ENCODE peak calls at places on chromosome 7, in ten cellular contexts. One of them, this sample, is unnamed.

GRCh38 chr7:71384094-71384493 is 252.2 kb downstream of the GALNT17 start:
- DNase-seq in cardiac muscle cell: no peak
- DNase-seq in astrocyte of the spinal cord: no peak
- DNase-seq in thoracic aorta: no peak
- DNase-seq in epithelial cell of esophagus: no peak
- DNase-seq in fibroblast of pulmonary artery: no peak
- DNase-seq in mucosa of descending colon: no peak
- DNase-seq in endodermal cell: peak; percentile 34
- DNase-seq in heart left ventricle: peak; percentile 53
- DNase-seq in transverse colon: no peak
- DNase-seq in this sample: no peak

GRCh38 chr7:23685770-23686169 is 5.8 kb downstream of the FAM221A start:
- DNase-seq in cardiac muscle cell: peak; percentile 25
- DNase-seq in astrocyte of the spinal cord: peak; percentile 18
- DNase-seq in thoracic aorta: no peak
- DNase-seq in epithelial cell of esophagus: peak; percentile 5
- DNase-seq in fibroblast of pulmonary artery: peak; percentile 33
- DNase-seq in mucosa of descending colon: no peak
- DNase-seq in endodermal cell: no peak
- DNase-seq in heart left ventricle: no peak
- DNase-seq in transverse colon: no peak
- DNase-seq in this sample: no peak

GRCh38 chr7:84548366-84549085 is 353.9 kb upstream of the SEMA3A start:
- DNase-seq in cardiac muscle cell: peak; percentile 48
- DNase-seq in astrocyte of the spinal cord: peak; percentile 88
- DNase-seq in thoracic aorta: no peak
- DNase-seq in epithelial cell of esophagus: no peak
- DNase-seq in fibroblast of pulmonary artery: peak; percentile 26
- DNase-seq in mucosa of descending colon: no peak
- DNase-seq in endodermal cell: peak; percentile 39
- DNase-seq in heart left ventricle: no peak
- DNase-seq in transverse colon: no peak
- DNase-seq in this sample: no peak

GRCh38 chr7:77434570-77434969 is 18.4 kb upstream of the GSAP start:
- DNase-seq in cardiac muscle cell: peak; percentile 52
- DNase-seq in astrocyte of the spinal cord: peak; percentile 70
- DNase-seq in thoracic aorta: no peak
- DNase-seq in epithelial cell of esophagus: no peak
- DNase-seq in fibroblast of pulmonary artery: no peak
- DNase-seq in mucosa of descending colon: no peak
- DNase-seq in endodermal cell: no peak
- DNase-seq in heart left ventricle: no peak
- DNase-seq in transverse colon: no peak
- DNase-seq in this sample: no peak

GRCh38 chr7:17668122-17668521 is 272.2 kb downstream of the SNX13 start:
- DNase-seq in cardiac muscle cell: no peak
- DNase-seq in astrocyte of the spinal cord: no peak
- DNase-seq in thoracic aorta: no peak
- DNase-seq in epithelial cell of esophagus: no peak
- DNase-seq in fibroblast of pulmonary artery: no peak
- DNase-seq in mucosa of descending colon: no peak
- DNase-seq in endodermal cell: no peak
- DNase-seq in heart left ventricle: no peak
- DNase-seq in transverse colon: no peak
- DNase-seq in this sample: no peak

GRCh38 chr7:94471604-94472003 is 38.0 kb upstream of the CASD1 start:
- DNase-seq in cardiac muscle cell: no peak
- DNase-seq in astrocyte of the spinal cord: no peak
- DNase-seq in thoracic aorta: no peak
- DNase-seq in epithelial cell of esophagus: no peak
- DNase-seq in fibroblast of pulmonary artery: no peak
- DNase-seq in mucosa of descending colon: no peak
- DNase-seq in endodermal cell: no peak
- DNase-seq in heart left ventricle: no peak
- DNase-seq in transverse colon: no peak
- DNase-seq in this sample: no peak

GRCh38 chr7:18064242-18064838 is 36.7 kb upstream of the PRPS1L1 start:
- DNase-seq in cardiac muscle cell: peak; percentile 39
- DNase-seq in astrocyte of the spinal cord: no peak
- DNase-seq in thoracic aorta: no peak
- DNase-seq in epithelial cell of esophagus: peak; percentile 47
- DNase-seq in fibroblast of pulmonary artery: peak; percentile 36
- DNase-seq in mucosa of descending colon: no peak
- DNase-seq in endodermal cell: peak; percentile 87
- DNase-seq in heart left ventricle: no peak
- DNase-seq in transverse colon: peak; percentile 41
- DNase-seq in this sample: no peak

GRCh38 chr7:2202361-2202761 is 30.4 kb downstream of the MAD1L1 start:
- DNase-seq in cardiac muscle cell: no peak
- DNase-seq in astrocyte of the spinal cord: no peak
- DNase-seq in thoracic aorta: no peak
- DNase-seq in epithelial cell of esophagus: no peak
- DNase-seq in fibroblast of pulmonary artery: no peak
- DNase-seq in mucosa of descending colon: no peak
- DNase-seq in endodermal cell: no peak
- DNase-seq in heart left ventricle: no peak
- DNase-seq in transverse colon: no peak
- DNase-seq in this sample: no peak

GRCh38 chr7:47301078-47301477 is 280.8 kb downstream of the TNS3 start:
- DNase-seq in cardiac muscle cell: no peak
- DNase-seq in astrocyte of the spinal cord: no peak
- DNase-seq in thoracic aorta: no peak
- DNase-seq in epithelial cell of esophagus: no peak
- DNase-seq in fibroblast of pulmonary artery: no peak
- DNase-seq in mucosa of descending colon: no peak
- DNase-seq in endodermal cell: peak; percentile 86
- DNase-seq in heart left ventricle: no peak
- DNase-seq in transverse colon: no peak
- DNase-seq in this sample: no peak

GRCh38 chr7:94949532-94949931 is 42.1 kb downstream of the PPP1R9A start:
- DNase-seq in cardiac muscle cell: no peak
- DNase-seq in astrocyte of the spinal cord: no peak
- DNase-seq in thoracic aorta: no peak
- DNase-seq in epithelial cell of esophagus: peak; percentile 87
- DNase-seq in fibroblast of pulmonary artery: no peak
- DNase-seq in mucosa of descending colon: no peak
- DNase-seq in endodermal cell: no peak
- DNase-seq in heart left ventricle: no peak
- DNase-seq in transverse colon: no peak
- DNase-seq in this sample: no peak

GRCh38 chr7:129855234-129855673 is 97.5 kb downstream of the UBE2H start:
- DNase-seq in cardiac muscle cell: peak; percentile 89
- DNase-seq in astrocyte of the spinal cord: peak; percentile 98
- DNase-seq in thoracic aorta: no peak
- DNase-seq in epithelial cell of esophagus: no peak
- DNase-seq in fibroblast of pulmonary artery: peak; percentile 90
- DNase-seq in mucosa of descending colon: no peak
- DNase-seq in endodermal cell: no peak
- DNase-seq in heart left ventricle: no peak
- DNase-seq in transverse colon: no peak
- DNase-seq in this sample: no peak

GRCh38 chr7:36796850-36797618 is 72.7 kb upstream of the AOAH start:
- DNase-seq in cardiac muscle cell: no peak
- DNase-seq in astrocyte of the spinal cord: no peak
- DNase-seq in thoracic aorta: no peak
- DNase-seq in epithelial cell of esophagus: no peak
- DNase-seq in fibroblast of pulmonary artery: no peak
- DNase-seq in mucosa of descending colon: no peak
- DNase-seq in endodermal cell: no peak
- DNase-seq in heart left ventricle: no peak
- DNase-seq in transverse colon: no peak
- DNase-seq in this sample: no peak

GRCh38 chr7:44548893-44549292 is 7.8 kb upstream of the NPC1L1 start:
- DNase-seq in cardiac muscle cell: no peak
- DNase-seq in astrocyte of the spinal cord: no peak
- DNase-seq in thoracic aorta: no peak
- DNase-seq in epithelial cell of esophagus: no peak
- DNase-seq in fibroblast of pulmonary artery: no peak
- DNase-seq in mucosa of descending colon: no peak
- DNase-seq in endodermal cell: no peak
- DNase-seq in heart left ventricle: no peak
- DNase-seq in transverse colon: no peak
- DNase-seq in this sample: no peak

GRCh38 chr7:44541876-44542610 is 913 bp upstream of the NPC1L1 start:
- DNase-seq in cardiac muscle cell: no peak
- DNase-seq in astrocyte of the spinal cord: no peak
- DNase-seq in thoracic aorta: no peak
- DNase-seq in epithelial cell of esophagus: no peak
- DNase-seq in fibroblast of pulmonary artery: no peak
- DNase-seq in mucosa of descending colon: no peak
- DNase-seq in endodermal cell: no peak
- DNase-seq in heart left ventricle: no peak
- DNase-seq in transverse colon: no peak
- DNase-seq in this sample: no peak

GRCh38 chr7:44549457-44549856 is 8.3 kb upstream of the NPC1L1 start:
- DNase-seq in cardiac muscle cell: no peak
- DNase-seq in astrocyte of the spinal cord: no peak
- DNase-seq in thoracic aorta: no peak
- DNase-seq in epithelial cell of esophagus: no peak
- DNase-seq in fibroblast of pulmonary artery: no peak
- DNase-seq in mucosa of descending colon: no peak
- DNase-seq in endodermal cell: no peak
- DNase-seq in heart left ventricle: no peak
- DNase-seq in transverse colon: no peak
- DNase-seq in this sample: no peak

DNA sequence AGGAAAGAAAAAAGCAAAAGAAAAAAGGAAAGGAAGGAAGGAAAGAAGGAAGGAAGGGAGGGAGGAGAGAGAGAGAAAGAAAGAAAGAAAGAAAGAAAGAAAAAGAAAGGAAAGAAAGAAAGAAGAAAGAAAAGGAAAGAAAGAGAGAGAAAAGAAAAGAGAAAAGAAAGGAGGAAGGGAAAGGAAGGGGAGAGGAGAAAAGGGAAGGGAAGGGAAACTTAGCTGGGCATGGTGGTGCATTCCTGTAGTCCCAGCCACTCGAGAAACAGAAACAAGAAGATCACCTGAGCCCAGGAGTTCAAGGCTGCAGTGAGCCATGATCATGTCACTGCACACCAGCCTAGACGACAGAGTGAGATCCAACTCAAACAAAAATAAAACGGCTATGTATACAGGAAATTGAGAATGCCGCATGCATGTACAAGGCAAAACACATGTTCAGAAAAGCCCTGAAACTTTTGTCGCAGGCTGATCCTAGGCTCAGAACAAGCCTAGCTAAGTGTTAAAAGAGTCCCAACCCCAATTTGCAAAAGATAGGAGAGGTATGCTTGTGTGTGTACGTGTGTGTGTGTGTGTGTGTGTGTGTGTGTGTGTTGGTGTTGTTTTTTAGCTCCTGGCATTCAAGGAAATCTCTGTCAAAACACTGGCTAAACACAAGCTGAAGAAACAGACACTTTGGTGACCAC is 6.5 kb upstream of the NPC1L1 start:
- DNase-seq in cardiac muscle cell: peak; percentile 23
- DNase-seq in astrocyte of the spinal cord: peak; percentile 34
- DNase-seq in thoracic aorta: no peak
- DNase-seq in epithelial cell of esophagus: peak; percentile 16
- DNase-seq in fibroblast of pulmonary artery: peak; percentile 8
- DNase-seq in mucosa of descending colon: no peak
- DNase-seq in endodermal cell: no peak
- DNase-seq in heart left ventricle: no peak
- DNase-seq in transverse colon: no peak
- DNase-seq in this sample: no peak
- TF ChIP-seq CTCF in cardiac muscle cell: no peak
- TF ChIP-seq CTCF in astrocyte of the spinal cord: no peak
- TF ChIP-seq CTCF in thoracic aorta: no peak
- TF ChIP-seq CTCF in epithelial cell of esophagus: no peak
- TF ChIP-seq CTCF in fibroblast of pulmonary artery: no peak
- TF ChIP-seq CTCF in mucosa of descending colon: no peak
- TF ChIP-seq CTCF in endodermal cell: no peak
- TF ChIP-seq CTCF in heart left ventricle: no peak
- TF ChIP-seq CTCF in transverse colon: no peak
- TF ChIP-seq CTCF in this sample: no peak

DNA sequence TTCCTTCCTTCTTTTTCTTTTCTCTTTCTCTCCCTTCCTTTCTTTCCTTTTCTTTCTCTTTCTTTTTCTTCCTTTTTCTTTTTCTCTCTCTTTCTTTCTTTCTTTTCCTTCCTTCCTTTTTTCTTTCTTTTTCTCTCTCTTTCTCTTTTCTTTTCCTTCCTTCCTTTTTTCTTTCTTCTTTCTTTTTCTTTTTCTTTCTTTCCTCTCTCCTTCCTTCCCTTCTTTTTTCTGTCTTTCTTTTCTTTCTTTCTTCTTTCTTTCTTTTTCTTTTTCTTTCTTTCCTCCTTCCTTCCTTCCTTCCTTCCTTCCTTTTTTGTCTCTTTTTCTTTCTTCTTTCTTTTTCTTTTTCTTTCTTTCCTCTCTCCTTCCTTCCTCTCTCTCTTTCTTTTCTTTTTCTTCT is 136.8 kb downstream of the PTN start:
- DNase-seq in cardiac muscle cell: no peak
- DNase-seq in astrocyte of the spinal cord: no peak
- DNase-seq in thoracic aorta: no peak
- DNase-seq in epithelial cell of esophagus: no peak
- DNase-seq in fibroblast of pulmonary artery: no peak
- DNase-seq in mucosa of descending colon: no peak
- DNase-seq in endodermal cell: no peak
- DNase-seq in heart left ventricle: no peak
- DNase-seq in transverse colon: no peak
- DNase-seq in this sample: no peak
- TF ChIP-seq CTCF in cardiac muscle cell: no peak
- TF ChIP-seq CTCF in astrocyte of the spinal cord: no peak
- TF ChIP-seq CTCF in thoracic aorta: no peak
- TF ChIP-seq CTCF in epithelial cell of esophagus: no peak
- TF ChIP-seq CTCF in fibroblast of pulmonary artery: no peak
- TF ChIP-seq CTCF in mucosa of descending colon: no peak
- TF ChIP-seq CTCF in endodermal cell: no peak
- TF ChIP-seq CTCF in heart left ventricle: no peak
- TF ChIP-seq CTCF in transverse colon: no peak
- TF ChIP-seq CTCF in this sample: no peak

DNA sequence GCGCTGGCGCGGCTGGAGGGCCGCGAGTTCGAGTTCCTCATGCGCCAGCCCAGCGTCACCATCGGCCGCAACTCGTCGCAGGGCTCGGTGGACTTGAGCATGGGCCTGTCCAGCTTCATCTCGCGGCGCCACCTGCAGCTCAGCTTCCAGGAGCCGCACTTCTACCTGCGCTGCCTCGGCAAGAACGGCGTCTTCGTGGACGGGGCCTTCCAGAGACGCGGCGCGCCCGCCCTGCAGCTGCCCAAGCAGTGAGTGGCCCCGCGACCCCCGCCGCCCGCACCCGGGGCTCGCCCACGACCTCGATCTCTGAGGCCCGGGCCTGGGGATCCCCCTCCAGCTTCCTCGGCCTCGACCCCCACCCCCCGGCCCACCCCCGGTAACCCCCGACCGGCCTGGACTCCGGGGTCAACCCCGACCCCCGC is 537 bp downstream of the FOXK1 start:
- DNase-seq in cardiac muscle cell: peak; percentile 52
- DNase-seq in astrocyte of the spinal cord: peak; percentile 53
- DNase-seq in thoracic aorta: no peak
- DNase-seq in epithelial cell of esophagus: peak; percentile 74
- DNase-seq in fibroblast of pulmonary artery: peak; percentile 55
- DNase-seq in mucosa of descending colon: peak; percentile 72
- DNase-seq in endodermal cell: peak; percentile 79
- DNase-seq in heart left ventricle: peak; percentile 60
- DNase-seq in transverse colon: peak; percentile 58
- DNase-seq in this sample: no peak
- TF ChIP-seq CTCF in cardiac muscle cell: peak; percentile 2
- TF ChIP-seq CTCF in astrocyte of the spinal cord: peak; percentile 22
- TF ChIP-seq CTCF in thoracic aorta: no peak
- TF ChIP-seq CTCF in epithelial cell of esophagus: no peak
- TF ChIP-seq CTCF in fibroblast of pulmonary artery: no peak
- TF ChIP-seq CTCF in mucosa of descending colon: no peak
- TF ChIP-seq CTCF in endodermal cell: peak; percentile 27
- TF ChIP-seq CTCF in heart left ventricle: no peak
- TF ChIP-seq CTCF in transverse colon: no peak
- TF ChIP-seq CTCF in this sample: no peak

GRCh38 chr7:132394283-132395003 is 181.8 kb downstream of the PLXNA4 start:
- DNase-seq in cardiac muscle cell: peak; percentile 31
- DNase-seq in astrocyte of the spinal cord: no peak
- DNase-seq in thoracic aorta: no peak
- DNase-seq in epithelial cell of esophagus: no peak
- DNase-seq in fibroblast of pulmonary artery: peak; percentile 36
- DNase-seq in mucosa of descending colon: no peak
- DNase-seq in endodermal cell: peak; percentile 61
- DNase-seq in heart left ventricle: no peak
- DNase-seq in transverse colon: no peak
- DNase-seq in this sample: no peak
- TF ChIP-seq CTCF in cardiac muscle cell: peak; percentile 21
- TF ChIP-seq CTCF in astrocyte of the spinal cord: no peak
- TF ChIP-seq CTCF in thoracic aorta: peak; percentile 11
- TF ChIP-seq CTCF in epithelial cell of esophagus: no peak
- TF ChIP-seq CTCF in fibroblast of pulmonary artery: peak; percentile 36
- TF ChIP-seq CTCF in mucosa of descending colon: no peak
- TF ChIP-seq CTCF in endodermal cell: peak; percentile 72
- TF ChIP-seq CTCF in heart left ventricle: peak; percentile 28
- TF ChIP-seq CTCF in transverse colon: peak; percentile 20
- TF ChIP-seq CTCF in this sample: no peak